ENCODE peak calls at places on chromosomes 4 and X, in six cellular contexts. One of them, this sample, is unnamed.

GRCh38 chr4:168797176-168797575 is 212.9 kb downstream of the CBR4 start:
- DNase-seq in stimulated activated CD4-positive, alpha-beta T cell treated with anti-CD3 and anti-CD28 coated beads, TNF-alpha, amount 100 ng/mL, for 1 hour: no peak
- DNase-seq in activated CD8-positive, alpha-beta memory T cell treated with anti-CD3 and anti-CD28 coated beads for 1 hour: no peak
- DNase-seq in CD8-positive, alpha-beta memory T cell: no peak
- DNase-seq in aorta: no peak
- DNase-seq in D341Med: no peak
- DNase-seq in this sample: no peak

GRCh38 chrX:54043696-54044125 is 562 bp downstream of the PHF8 start:
- DNase-seq in stimulated activated CD4-positive, alpha-beta T cell treated with anti-CD3 and anti-CD28 coated beads, TNF-alpha, amount 100 ng/mL, for 1 hour: no peak
- DNase-seq in activated CD8-positive, alpha-beta memory T cell treated with anti-CD3 and anti-CD28 coated beads for 1 hour: no peak
- DNase-seq in CD8-positive, alpha-beta memory T cell: peak
- DNase-seq in aorta: peak
- DNase-seq in D341Med: peak
- DNase-seq in this sample: no peak

GRCh38 chrX:7294483-7294882 is 146.5 kb upstream of the PUDP start:
- DNase-seq in stimulated activated CD4-positive, alpha-beta T cell treated with anti-CD3 and anti-CD28 coated beads, TNF-alpha, amount 100 ng/mL, for 1 hour: no peak
- DNase-seq in activated CD8-positive, alpha-beta memory T cell treated with anti-CD3 and anti-CD28 coated beads for 1 hour: no peak
- DNase-seq in CD8-positive, alpha-beta memory T cell: no peak
- DNase-seq in aorta: no peak
- DNase-seq in D341Med: no peak
- DNase-seq in this sample: no peak

GRCh38 chrX:50903387-50904027 is 7.0 kb upstream of the BMP15 start:
- DNase-seq in stimulated activated CD4-positive, alpha-beta T cell treated with anti-CD3 and anti-CD28 coated beads, TNF-alpha, amount 100 ng/mL, for 1 hour: no peak
- DNase-seq in activated CD8-positive, alpha-beta memory T cell treated with anti-CD3 and anti-CD28 coated beads for 1 hour: no peak
- DNase-seq in CD8-positive, alpha-beta memory T cell: no peak
- DNase-seq in aorta: no peak
- DNase-seq in D341Med: peak
- DNase-seq in this sample: no peak

GRCh38 chr4:19540859-19541258 is 710.8 kb upstream of the SLIT2 start:
- DNase-seq in stimulated activated CD4-positive, alpha-beta T cell treated with anti-CD3 and anti-CD28 coated beads, TNF-alpha, amount 100 ng/mL, for 1 hour: no peak
- DNase-seq in activated CD8-positive, alpha-beta memory T cell treated with anti-CD3 and anti-CD28 coated beads for 1 hour: no peak
- DNase-seq in CD8-positive, alpha-beta memory T cell: no peak
- DNase-seq in aorta: no peak
- DNase-seq in D341Med: no peak
- DNase-seq in this sample: no peak

GRCh38 chr4:153126137-153126536 is 78.1 kb upstream of the TRIM2 start:
- DNase-seq in stimulated activated CD4-positive, alpha-beta T cell treated with anti-CD3 and anti-CD28 coated beads, TNF-alpha, amount 100 ng/mL, for 1 hour: no peak
- DNase-seq in activated CD8-positive, alpha-beta memory T cell treated with anti-CD3 and anti-CD28 coated beads for 1 hour: no peak
- DNase-seq in CD8-positive, alpha-beta memory T cell: no peak
- DNase-seq in aorta: no peak
- DNase-seq in D341Med: no peak
- DNase-seq in this sample: no peak

GRCh38 chr4:166585491-166585890 is 648.8 kb downstream of the SPOCK3 start:
- DNase-seq in stimulated activated CD4-positive, alpha-beta T cell treated with anti-CD3 and anti-CD28 coated beads, TNF-alpha, amount 100 ng/mL, for 1 hour: no peak
- DNase-seq in activated CD8-positive, alpha-beta memory T cell treated with anti-CD3 and anti-CD28 coated beads for 1 hour: no peak
- DNase-seq in CD8-positive, alpha-beta memory T cell: no peak
- DNase-seq in aorta: no peak
- DNase-seq in D341Med: no peak
- DNase-seq in this sample: no peak

GRCh38 chr4:83390965-83391364 is 56.3 kb upstream of the HPSE start:
- DNase-seq in stimulated activated CD4-positive, alpha-beta T cell treated with anti-CD3 and anti-CD28 coated beads, TNF-alpha, amount 100 ng/mL, for 1 hour: no peak
- DNase-seq in activated CD8-positive, alpha-beta memory T cell treated with anti-CD3 and anti-CD28 coated beads for 1 hour: no peak
- DNase-seq in CD8-positive, alpha-beta memory T cell: no peak
- DNase-seq in aorta: no peak
- DNase-seq in D341Med: no peak
- DNase-seq in this sample: no peak

GRCh38 chr4:145012841-145013240 is 85.2 kb downstream of the ANAPC10 start:
- DNase-seq in stimulated activated CD4-positive, alpha-beta T cell treated with anti-CD3 and anti-CD28 coated beads, TNF-alpha, amount 100 ng/mL, for 1 hour: no peak
- DNase-seq in activated CD8-positive, alpha-beta memory T cell treated with anti-CD3 and anti-CD28 coated beads for 1 hour: no peak
- DNase-seq in CD8-positive, alpha-beta memory T cell: no peak
- DNase-seq in aorta: no peak
- DNase-seq in D341Med: no peak
- DNase-seq in this sample: no peak

GRCh38 chr4:72286185-72286584 is 254.4 kb downstream of the NPFFR2 start:
- DNase-seq in stimulated activated CD4-positive, alpha-beta T cell treated with anti-CD3 and anti-CD28 coated beads, TNF-alpha, amount 100 ng/mL, for 1 hour: no peak
- DNase-seq in activated CD8-positive, alpha-beta memory T cell treated with anti-CD3 and anti-CD28 coated beads for 1 hour: no peak
- DNase-seq in CD8-positive, alpha-beta memory T cell: no peak
- DNase-seq in aorta: no peak
- DNase-seq in D341Med: no peak
- DNase-seq in this sample: no peak

GRCh38 chr4:152999376-153000067 is 63.4 kb downstream of the FHDC1 start:
- DNase-seq in stimulated activated CD4-positive, alpha-beta T cell treated with anti-CD3 and anti-CD28 coated beads, TNF-alpha, amount 100 ng/mL, for 1 hour: no peak
- DNase-seq in activated CD8-positive, alpha-beta memory T cell treated with anti-CD3 and anti-CD28 coated beads for 1 hour: no peak
- DNase-seq in CD8-positive, alpha-beta memory T cell: no peak
- DNase-seq in aorta: no peak
- DNase-seq in D341Med: no peak
- DNase-seq in this sample: peak

GRCh38 chrX:68831405-68832100 is 2.7 kb downstream of the EFNB1 start:
- DNase-seq in stimulated activated CD4-positive, alpha-beta T cell treated with anti-CD3 and anti-CD28 coated beads, TNF-alpha, amount 100 ng/mL, for 1 hour: no peak
- DNase-seq in activated CD8-positive, alpha-beta memory T cell treated with anti-CD3 and anti-CD28 coated beads for 1 hour: no peak
- DNase-seq in CD8-positive, alpha-beta memory T cell: no peak
- DNase-seq in aorta: no peak
- DNase-seq in D341Med: no peak
- DNase-seq in this sample: no peak

GRCh38 chrX:1596676-1597344 is 5.4 kb downstream of the AKAP17A start:
- DNase-seq in stimulated activated CD4-positive, alpha-beta T cell treated with anti-CD3 and anti-CD28 coated beads, TNF-alpha, amount 100 ng/mL, for 1 hour: no peak
- DNase-seq in activated CD8-positive, alpha-beta memory T cell treated with anti-CD3 and anti-CD28 coated beads for 1 hour: no peak
- DNase-seq in CD8-positive, alpha-beta memory T cell: no peak
- DNase-seq in aorta: no peak
- DNase-seq in D341Med: no peak
- DNase-seq in this sample: no peak

GRCh38 chr4:2931765-2932560 is 31.2 kb downstream of the NOP14 start:
- DNase-seq in stimulated activated CD4-positive, alpha-beta T cell treated with anti-CD3 and anti-CD28 coated beads, TNF-alpha, amount 100 ng/mL, for 1 hour: no peak
- DNase-seq in activated CD8-positive, alpha-beta memory T cell treated with anti-CD3 and anti-CD28 coated beads for 1 hour: no peak
- DNase-seq in CD8-positive, alpha-beta memory T cell: peak
- DNase-seq in aorta: peak
- DNase-seq in D341Med: no peak
- DNase-seq in this sample: no peak

GRCh38 chr4:134862116-134862515 is 660.5 kb upstream of the PABPC4L start:
- DNase-seq in stimulated activated CD4-positive, alpha-beta T cell treated with anti-CD3 and anti-CD28 coated beads, TNF-alpha, amount 100 ng/mL, for 1 hour: no peak
- DNase-seq in activated CD8-positive, alpha-beta memory T cell treated with anti-CD3 and anti-CD28 coated beads for 1 hour: no peak
- DNase-seq in CD8-positive, alpha-beta memory T cell: no peak
- DNase-seq in aorta: no peak
- DNase-seq in D341Med: no peak
- DNase-seq in this sample: no peak

GRCh38 chrX:134171661-134172587 is 65.1 kb upstream of the CCDC160 start:
- DNase-seq in stimulated activated CD4-positive, alpha-beta T cell treated with anti-CD3 and anti-CD28 coated beads, TNF-alpha, amount 100 ng/mL, for 1 hour: no peak
- DNase-seq in activated CD8-positive, alpha-beta memory T cell treated with anti-CD3 and anti-CD28 coated beads for 1 hour: no peak
- DNase-seq in CD8-positive, alpha-beta memory T cell: no peak
- DNase-seq in aorta: peak
- DNase-seq in D341Med: peak
- DNase-seq in this sample: peak

GRCh38 chr4:3440979-3441500 is 728 bp upstream of the HGFAC start:
- DNase-seq in stimulated activated CD4-positive, alpha-beta T cell treated with anti-CD3 and anti-CD28 coated beads, TNF-alpha, amount 100 ng/mL, for 1 hour: no peak
- DNase-seq in activated CD8-positive, alpha-beta memory T cell treated with anti-CD3 and anti-CD28 coated beads for 1 hour: no peak
- DNase-seq in CD8-positive, alpha-beta memory T cell: no peak
- DNase-seq in aorta: peak
- DNase-seq in D341Med: no peak
- DNase-seq in this sample: no peak

GRCh38 chrX:57643698-57644097 is 36.4 kb downstream of the NLRP2B start:
- DNase-seq in stimulated activated CD4-positive, alpha-beta T cell treated with anti-CD3 and anti-CD28 coated beads, TNF-alpha, amount 100 ng/mL, for 1 hour: no peak
- DNase-seq in activated CD8-positive, alpha-beta memory T cell treated with anti-CD3 and anti-CD28 coated beads for 1 hour: no peak
- DNase-seq in CD8-positive, alpha-beta memory T cell: no peak
- DNase-seq in aorta: no peak
- DNase-seq in D341Med: no peak
- DNase-seq in this sample: no peak

GRCh38 chrX:70042399-70043371 is 7.1 kb downstream of the AWAT2 start:
- DNase-seq in stimulated activated CD4-positive, alpha-beta T cell treated with anti-CD3 and anti-CD28 coated beads, TNF-alpha, amount 100 ng/mL, for 1 hour: no peak
- DNase-seq in activated CD8-positive, alpha-beta memory T cell treated with anti-CD3 and anti-CD28 coated beads for 1 hour: no peak
- DNase-seq in CD8-positive, alpha-beta memory T cell: no peak
- DNase-seq in aorta: no peak
- DNase-seq in D341Med: no peak
- DNase-seq in this sample: no peak

GRCh38 chr4:141565379-141566089 is 70.8 kb upstream of the IL15 start:
- DNase-seq in stimulated activated CD4-positive, alpha-beta T cell treated with anti-CD3 and anti-CD28 coated beads, TNF-alpha, amount 100 ng/mL, for 1 hour: no peak
- DNase-seq in activated CD8-positive, alpha-beta memory T cell treated with anti-CD3 and anti-CD28 coated beads for 1 hour: no peak
- DNase-seq in CD8-positive, alpha-beta memory T cell: no peak
- DNase-seq in aorta: no peak
- DNase-seq in D341Med: no peak
- DNase-seq in this sample: no peak

GRCh38 chrX:38803286-38803608 is 2.0 kb downstream of the MID1IP1 start:
- DNase-seq in stimulated activated CD4-positive, alpha-beta T cell treated with anti-CD3 and anti-CD28 coated beads, TNF-alpha, amount 100 ng/mL, for 1 hour: no peak
- DNase-seq in activated CD8-positive, alpha-beta memory T cell treated with anti-CD3 and anti-CD28 coated beads for 1 hour: no peak
- DNase-seq in CD8-positive, alpha-beta memory T cell: no peak
- DNase-seq in aorta: no peak
- DNase-seq in D341Med: no peak
- DNase-seq in this sample: peak

GRCh38 chr4:6342530-6343293 is 73.1 kb downstream of the WFS1 start:
- DNase-seq in stimulated activated CD4-positive, alpha-beta T cell treated with anti-CD3 and anti-CD28 coated beads, TNF-alpha, amount 100 ng/mL, for 1 hour: no peak
- DNase-seq in activated CD8-positive, alpha-beta memory T cell treated with anti-CD3 and anti-CD28 coated beads for 1 hour: no peak
- DNase-seq in CD8-positive, alpha-beta memory T cell: no peak
- DNase-seq in aorta: peak
- DNase-seq in D341Med: peak
- DNase-seq in this sample: peak

GRCh38 chr4:128675083-128675482 is 134.4 kb upstream of the JADE1 start:
- DNase-seq in stimulated activated CD4-positive, alpha-beta T cell treated with anti-CD3 and anti-CD28 coated beads, TNF-alpha, amount 100 ng/mL, for 1 hour: no peak
- DNase-seq in activated CD8-positive, alpha-beta memory T cell treated with anti-CD3 and anti-CD28 coated beads for 1 hour: no peak
- DNase-seq in CD8-positive, alpha-beta memory T cell: no peak
- DNase-seq in aorta: no peak
- DNase-seq in D341Med: no peak
- DNase-seq in this sample: no peak

GRCh38 chr4:173991321-173991720 is 292.1 kb downstream of the FBXO8 start:
- DNase-seq in stimulated activated CD4-positive, alpha-beta T cell treated with anti-CD3 and anti-CD28 coated beads, TNF-alpha, amount 100 ng/mL, for 1 hour: no peak
- DNase-seq in activated CD8-positive, alpha-beta memory T cell treated with anti-CD3 and anti-CD28 coated beads for 1 hour: no peak
- DNase-seq in CD8-positive, alpha-beta memory T cell: no peak
- DNase-seq in aorta: no peak
- DNase-seq in D341Med: no peak
- DNase-seq in this sample: no peak

GRCh38 chr4:10135252-10135651 is 18.7 kb upstream of the WDR1 start:
- DNase-seq in stimulated activated CD4-positive, alpha-beta T cell treated with anti-CD3 and anti-CD28 coated beads, TNF-alpha, amount 100 ng/mL, for 1 hour: no peak
- DNase-seq in activated CD8-positive, alpha-beta memory T cell treated with anti-CD3 and anti-CD28 coated beads for 1 hour: no peak
- DNase-seq in CD8-positive, alpha-beta memory T cell: no peak
- DNase-seq in aorta: no peak
- DNase-seq in D341Med: no peak
- DNase-seq in this sample: no peak

GRCh38 chr4:3572363-3572762 is 40.1 kb upstream of the LRPAP1 start:
- DNase-seq in stimulated activated CD4-positive, alpha-beta T cell treated with anti-CD3 and anti-CD28 coated beads, TNF-alpha, amount 100 ng/mL, for 1 hour: no peak
- DNase-seq in activated CD8-positive, alpha-beta memory T cell treated with anti-CD3 and anti-CD28 coated beads for 1 hour: no peak
- DNase-seq in CD8-positive, alpha-beta memory T cell: no peak
- DNase-seq in aorta: no peak
- DNase-seq in D341Med: no peak
- DNase-seq in this sample: no peak

GRCh38 chr4:79597266-79597665 is 189.2 kb upstream of the GK2 start:
- DNase-seq in stimulated activated CD4-positive, alpha-beta T cell treated with anti-CD3 and anti-CD28 coated beads, TNF-alpha, amount 100 ng/mL, for 1 hour: no peak
- DNase-seq in activated CD8-positive, alpha-beta memory T cell treated with anti-CD3 and anti-CD28 coated beads for 1 hour: no peak
- DNase-seq in CD8-positive, alpha-beta memory T cell: no peak
- DNase-seq in aorta: no peak
- DNase-seq in D341Med: no peak
- DNase-seq in this sample: no peak

GRCh38 chr4:150217192-150217591 is 138.9 kb downstream of the DCLK2 start:
- DNase-seq in stimulated activated CD4-positive, alpha-beta T cell treated with anti-CD3 and anti-CD28 coated beads, TNF-alpha, amount 100 ng/mL, for 1 hour: no peak
- DNase-seq in activated CD8-positive, alpha-beta memory T cell treated with anti-CD3 and anti-CD28 coated beads for 1 hour: no peak
- DNase-seq in CD8-positive, alpha-beta memory T cell: no peak
- DNase-seq in aorta: no peak
- DNase-seq in D341Med: no peak
- DNase-seq in this sample: no peak